ENCODE peak calls at places on chromosome 1, in four cellular contexts. V is lung microvascular endothelial cell; H is stimulated activated CD4-positive, alpha-beta T cell treated with anti-CD3 and anti-CD28 coated beads, TNF-alpha, amount 100 ng/mL, for 48 hours; U is NCI-H1417. M is an unnamed sample.

GRCh38 chr1:62335656-62336055 is 16.4 kb upstream of the KANK4 start:
- DNase-seq in H (no peak), V (no peak), U (no peak), M (no peak)

GRCh38 chr1:168848041-168848440 is 119.0 kb upstream of the DPT start:
- DNase-seq in V (no peak), U (no peak), H (no peak), M (no peak)

GRCh38 chr1:5751833-5752714 is 240.2 kb downstream of the NPHP4 start:
- DNase-seq in U (peak; percentile 7), V (no peak), H (no peak), M (no peak)

GRCh38 chr1:179177614-179178013 is 51.9 kb downstream of the ABL2 start:
- DNase-seq in H (no peak), V (no peak), U (no peak), M (no peak)

GRCh38 chr1:35564037-35564883 is 6.7 kb downstream of the NCDN start:
- DNase-seq in H (peak; percentile 73), U (peak; percentile 59), V (peak; percentile 86), M (peak; percentile 71)

GRCh38 chr1:205861540-205861939 is 11.6 kb upstream of the PM20D1 start:
- DNase-seq in H (no peak), U (no peak), V (no peak), M (no peak)

GRCh38 chr1:1754051-1754815 is 24.0 kb downstream of the NADK start:
- DNase-seq in V (no peak), U (no peak), H (no peak), M (no peak)

GRCh38 chr1:201011616-201012015 is 11.9 kb downstream of the KIF21B start:
- DNase-seq in U (peak; percentile 38), H (no peak), V (no peak), M (no peak)

GRCh38 chr1:93042134-93042821 is 36.8 kb upstream of the MTF2 start:
- DNase-seq in U (no peak), V (no peak), H (no peak), M (no peak)

GRCh38 chr1:53577141-53578100 is 118.2 kb downstream of the DMRTB1 start:
- DNase-seq in H (no peak), U (no peak), V (no peak), M (no peak)

GRCh38 chr1:22260860-22261432 is 118.0 kb upstream of the WNT4 start:
- DNase-seq in V (no peak), U (no peak), H (no peak), M (no peak)

M was measured in A673.